ENCODE peak calls at places on chromosomes 13 and 19, in four cellular contexts. C is mesendoderm, G is fibroblast of lung, J is mammary epithelial cell. Z is an unnamed sample.

GRCh38 chr13:94214979-94215378 is 264.5 kb downstream of the DCT start:
- DNase-seq in J (no peak), C (no peak), G (no peak), Z (no peak)

GRCh38 chr19:10503002-10503789 is at the start of gene KEAP1:
- DNase-seq in J (no peak), G (peak; percentile 42), C (peak; percentile 70), Z (no peak)

GRCh38 chr13:84433024-84433423 is 550.8 kb upstream of the SLITRK1 start:
- DNase-seq in C (no peak), G (peak; percentile 95), J (no peak), Z (no peak)

GRCh38 chr13:27182844-27183497 is 11.4 kb upstream of the USP12 start:
- DNase-seq in C (peak; percentile 46), G (peak; percentile 94), J (peak; percentile 60), Z (no peak)

GRCh38 chr13:101307181-101307701 is 109.1 kb downstream of the NALCN start:
- DNase-seq in G (peak; percentile 100), C (no peak), J (no peak), Z (no peak)

GRCh38 chr13:49303533-49304252 is 56.0 kb downstream of the CDADC1 start:
- DNase-seq in C (no peak), G (no peak), J (peak; percentile 24), Z (no peak)

GRCh38 chr19:58559275-58560006 is 1.0 kb upstream of the UBE2M start:
- DNase-seq in C (peak; percentile 96), G (peak; percentile 92), J (peak; percentile 77), Z (peak; percentile 48)

GRCh38 chr13:25901460-25902376 is 150.1 kb downstream of the SHISA2 start:
- DNase-seq in G (peak; percentile 87), J (peak; percentile 96), C (peak; percentile 48), Z (no peak)

GRCh38 chr19:38944981-38945506 is 14.3 kb downstream of the MRPS12 start:
- DNase-seq in G (no peak), C (no peak), J (no peak), Z (no peak)

GRCh38 chr19:6527893-6528543 is 2.8 kb upstream of the TNFSF9 start:
- DNase-seq in J (no peak), G (no peak), C (no peak), Z (no peak)

GRCh38 chr19:38003427-38004099 is 96.6 kb downstream of the SIPA1L3 start:
- DNase-seq in G (peak; percentile 92), C (peak; percentile 79), J (peak; percentile 87), Z (no peak)

GRCh38 chr13:25281193-25281936 is 5.9 kb downstream of the MTMR6 start:
- DNase-seq in G (no peak), C (no peak), J (no peak), Z (no peak)

GRCh38 chr13:76638882-76639281 is 247.3 kb downstream of the KCTD12 start:
- DNase-seq in C (no peak), J (peak; percentile 8), G (peak; percentile 20), Z (no peak)

GRCh38 chr13:98110749-98111148 is 32.1 kb upstream of the FARP1 start:
- DNase-seq in G (no peak), C (peak; percentile 9), J (no peak), Z (no peak)

GRCh38 chr13:45434556-45435371 is 16.6 kb upstream of the SLC25A30 start:
- DNase-seq in C (no peak), J (no peak), G (no peak), Z (no peak)

GRCh38 chr13:84430015-84430414 is 547.7 kb upstream of the SLITRK1 start:
- DNase-seq in J (peak; percentile 5), G (peak; percentile 89), C (no peak), Z (no peak)

GRCh38 chr19:50803633-50804419 is 13.6 kb downstream of the ACP4 start:
- DNase-seq in J (no peak), G (no peak), C (no peak), Z (no peak)

GRCh38 chr13:31301119-31301518 is 101.3 kb downstream of the B3GLCT start:
- DNase-seq in C (no peak), G (no peak), J (no peak), Z (no peak)

DNA sequence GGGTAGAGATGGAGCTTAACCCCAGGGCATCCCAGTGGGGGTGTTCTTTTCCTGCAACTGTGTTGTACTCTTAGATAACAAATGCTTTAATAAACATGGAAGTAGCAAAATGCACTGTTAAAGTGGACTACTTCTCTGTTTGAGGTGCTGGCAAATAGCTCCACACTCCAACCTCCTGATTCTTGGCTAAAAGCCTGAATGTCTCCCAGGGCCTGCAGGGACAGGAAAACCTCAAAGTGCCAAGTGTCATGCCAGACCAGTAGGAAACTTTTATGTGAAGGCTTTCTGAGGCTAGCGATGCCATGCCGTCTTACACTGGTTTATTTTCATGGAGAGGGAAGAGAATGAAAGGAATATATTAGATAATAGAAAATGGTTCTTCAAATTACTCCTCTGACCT is 6.8 kb downstream of the FREM2 start:
- DNase-seq in G (no peak), C (no peak), J (peak; percentile 26), Z (no peak)
- H3K4me3 ChIP-seq in G (no peak overlapping the region), C (no peak overlapping the region), J (no peak overlapping the region), Z (no peak overlapping the region)

GRCh38 chr19:18496980-18497256 is 25.0 kb downstream of the ELL start:
- DNase-seq in J (no peak), G (no peak), C (no peak), Z (no peak)

GRCh38 chr19:18494267-18494607 is 27.6 kb downstream of the ELL start:
- DNase-seq in J (no peak), G (peak; percentile 61), C (no peak), Z (no peak)

GRCh38 chr19:18496167-18496979 is 25.5 kb downstream of the ELL start:
- DNase-seq in G (peak; percentile 59), C (peak; percentile 33), J (peak; percentile 90), Z (no peak)

GRCh38 chr19:18493440-18494266 is 28.2 kb downstream of the ELL start:
- DNase-seq in C (no peak), G (no peak), J (no peak), Z (no peak)

GRCh38 chr19:18495204-18495911 is 26.5 kb downstream of the ELL start:
- DNase-seq in G (no peak), J (no peak), C (no peak), Z (no peak)
- H3K4me1 ChIP-seq in G (peaks cover 15% of the 10 kb centered on the region), J (peaks cover 29% of the 10 kb centered on the region), C (no peaks in the 10 kb centered on the region), Z (peaks cover 18% of the 10 kb centered on the region)

DNA sequence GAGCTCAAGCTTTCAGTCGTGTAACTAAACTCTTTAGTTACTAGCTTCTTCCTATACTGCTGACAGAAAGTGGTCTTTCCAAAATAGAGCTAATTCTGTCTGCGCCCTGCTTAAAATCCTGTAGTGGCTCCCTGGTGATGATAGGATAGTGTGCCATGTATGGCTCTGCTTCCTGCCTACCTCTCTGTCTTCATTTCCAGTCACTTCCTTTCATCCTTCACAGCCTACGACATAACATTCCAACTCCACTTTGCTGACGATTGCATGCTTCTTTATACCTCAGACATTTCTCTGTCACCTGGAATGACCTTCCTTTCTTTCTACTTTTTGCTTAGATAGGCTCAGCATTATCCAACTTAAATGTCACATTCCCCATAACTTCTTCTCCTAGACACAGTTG is 190.8 kb downstream of the MAB21L1 start:
- DNase-seq in J (no peak), C (peak; percentile 2), G (no peak), Z (no peak)
- H3K9ac ChIP-seq in J (no peak overlapping the region), C (no peak overlapping the region), G (no peak overlapping the region), Z (no peak overlapping the region)

GRCh38 chr19:12996542-12997094 is 1.3 kb downstream of the NFIX start:
- DNase-seq in J (peak; percentile 41), G (no peak), C (peak; percentile 33), Z (no peak)
- H3K4me3 ChIP-seq in J (peak overlapping the region; percentile 91), G (peak overlapping the region; percentile 95), C (no peak overlapping the region), Z (no peak overlapping the region)

DNA sequence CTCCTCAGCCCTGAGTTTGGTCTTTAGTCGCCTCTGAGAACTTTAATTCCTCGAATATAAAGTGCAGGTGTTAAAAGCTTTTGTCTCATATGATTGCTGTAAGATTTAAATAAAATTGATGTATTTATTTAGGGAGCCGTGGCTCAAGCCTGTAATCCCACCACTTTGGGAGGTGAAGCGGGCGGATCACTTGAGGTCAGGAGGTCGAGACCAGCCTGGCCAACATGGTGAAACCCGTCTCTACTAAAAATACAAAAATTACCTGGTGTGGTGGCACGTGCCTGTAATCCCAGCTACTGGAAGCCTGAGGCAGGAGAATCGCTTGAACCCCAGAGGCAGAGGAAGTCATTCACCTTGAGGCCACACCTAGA is 559 bp upstream of the SLC1A5 start:
- DNase-seq in C (no peak), J (no peak), G (no peak), Z (no peak)
- H3K4me1 ChIP-seq in C (peaks cover 2% of the 10 kb centered on the region), J (peaks cover 30% of the 10 kb centered on the region), G (peaks cover 12% of the 10 kb centered on the region), Z (peaks cover 12% of the 10 kb centered on the region)

GRCh38 chr13:35889560-35889959 is 241.6 kb downstream of the DCLK1 start:
- DNase-seq in J (no peak), C (no peak), G (peak; percentile 18), Z (no peak)
- H3K9ac ChIP-seq in J (no peak overlapping the region), C (no peak overlapping the region), G (no peak overlapping the region), Z (no peak overlapping the region)

GRCh38 chr13:40389081-40389641 is 277.3 kb downstream of the FOXO1 start:
- DNase-seq in J (no peak), G (no peak), C (no peak), Z (no peak)
- H3K4me3 ChIP-seq in J (no peak overlapping the region), G (no peak overlapping the region), C (no peak overlapping the region), Z (no peak overlapping the region)

GRCh38 chr19:1263198-1263597 is 5.9 kb upstream of the CIRBP start:
- DNase-seq in J (no peak), G (no peak), C (no peak), Z (no peak)
- H3K4me1 ChIP-seq in J (peaks cover 76% of the 10 kb centered on the region), G (peaks cover 56% of the 10 kb centered on the region), C (peaks cover 11% of the 10 kb centered on the region), Z (peaks cover 50% of the 10 kb centered on the region)

Z was measured in NT2/D1.